ENCODE peak calls at places on chromosomes 3 and 15, in nine cellular contexts. J is GM13976, Q is GM04504, A is GM03348, V is thoracic aorta, H is ovary, E is mesothelial cell of epicardium, U is astrocyte of the spinal cord, S is EH. X is an unnamed sample.

GRCh38 chr3:194300392-194300758 is 50.8 kb downstream of the CPN2 start:
- DNase-seq in J (no peak), Q (peak; percentile 34), A (peak; percentile 81), V (no peak), H (peak; percentile 92), E (peak; percentile 31), U (peak; percentile 58), S (peak; percentile 38), X (no peak)

GRCh38 chr3:13570391-13571194 is 21.7 kb downstream of the FBLN2 start:
- DNase-seq in J (no peak), Q (no peak), A (no peak), V (no peak), H (no peak), E (no peak), U (no peak), S (no peak), X (peak; percentile 23)

GRCh38 chr3:169813757-169814517 is 1.2 kb upstream of the LRRC34 start:
- DNase-seq in J (peak; percentile 76), Q (no peak), A (no peak), V (no peak), H (peak; percentile 27), E (no peak), U (no peak), S (peak; percentile 18), X (no peak)

GRCh38 chr3:141913150-141913811 is 36.8 kb downstream of the ATP1B3 start:
- DNase-seq in J (peak; percentile 61), Q (peak; percentile 19), A (peak; percentile 68), V (no peak), H (no peak), E (no peak), U (peak; percentile 71), S (peak; percentile 68), X (peak; percentile 64)

GRCh38 chr15:67089218-67090193 is 24.1 kb downstream of the SMAD3 start:
- DNase-seq in J (no peak), Q (no peak), A (no peak), V (no peak), H (no peak), E (no peak), U (peak; percentile 76), S (peak; percentile 78), X (peak; percentile 87)

GRCh38 chr3:129690406-129690805 is 83.9 kb upstream of the PLXND1 start:
- DNase-seq in J (peak; percentile 52), Q (peak; percentile 16), A (peak; percentile 27), V (no peak), H (peak; percentile 33), E (no peak), U (peak; percentile 73), S (peak; percentile 69), X (peak; percentile 79)

GRCh38 chr15:77021803-77022381 is 27.0 kb downstream of the PSTPIP1 start:
- DNase-seq in J (no peak), Q (peak; percentile 32), A (peak; percentile 77), V (no peak), H (no peak), E (peak; percentile 12), U (peak; percentile 36), S (peak; percentile 89), X (peak; percentile 82)

GRCh38 chr3:129054605-129055104 is 5.9 kb upstream of the GP9 start:
- DNase-seq in J (no peak), Q (no peak), A (no peak), V (no peak), H (no peak), E (no peak), U (no peak), S (no peak), X (no peak)

GRCh38 chr3:193148678-193149473 is 92.1 kb upstream of the PLAAT1 start:
- DNase-seq in J (no peak), Q (no peak), A (peak; percentile 0), V (no peak), H (no peak), E (no peak), U (no peak), S (no peak), X (no peak)

X was measured in HT1080.